ENCODE peak calls at places on chromosome 22, in nine cellular contexts. M is heart right ventricle; L is stimulated activated CD4-positive, alpha-beta T cell treated with anti-CD3 and anti-CD28 coated beads, Interleukin-2, amount 100 ng/mL, for 48 hours; Q is mammary epithelial cell; R is HEK293T; J is tibial nerve; I is NCI-H1092 treated with DMSO at 0.1 percent for 48 hours; F is midbrain; N is neural crest cell. X is an unnamed sample.

GRCh38 chr22:37279469-37279868 is 2.8 kb upstream of the CYTH4 start:
- DNase-seq in M (no peak), L (no peak), Q (no peak), R (no peak), J (no peak), I (no peak), F (no peak), N (no peak), X (no peak)

GRCh38 chr22:50437511-50438304 is 37.1 kb downstream of the SBF1 start:
- DNase-seq in M (no peak), L (no peak), Q (no peak), R (no peak), J (no peak), I (no peak), F (no peak), N (no peak), X (no peak)

GRCh38 chr22:27760474-27760873 is 41.1 kb downstream of the MN1 start:
- DNase-seq in M (no peak), L (no peak), Q (no peak), R (no peak), J (no peak), I (no peak), F (no peak), N (no peak), X (no peak)

GRCh38 chr22:41951898-41952474 is at the start of gene SMIM45:
- DNase-seq in M (no peak), L (no peak), Q (no peak), R (no peak), J (no peak), I (peak), F (peak), N (peak), X (no peak)

GRCh38 chr22:50700387-50701075 is 27.9 kb downstream of the SHANK3 start:
- DNase-seq in M (peak), L (no peak), Q (no peak), R (no peak), J (no peak), I (no peak), F (no peak), N (no peak), X (no peak)

GRCh38 chr22:43038325-43038724 is 23.4 kb upstream of the PACSIN2 start:
- DNase-seq in M (no peak), L (no peak), Q (no peak), R (no peak), J (no peak), I (no peak), F (no peak), N (no peak), X (no peak)

GRCh38 chr22:36860438-36860820 is 377 bp upstream of the NCF4 start:
- DNase-seq in M (no peak), L (no peak), Q (no peak), R (no peak), J (no peak), I (no peak), F (no peak), N (no peak), X (no peak)

GRCh38 chr22:48099251-48099650 is 1336.8 kb downstream of the TBC1D22A start:
- DNase-seq in M (no peak), L (no peak), Q (no peak), R (no peak), J (no peak), I (no peak), F (no peak), N (no peak), X (no peak)

GRCh38 chr22:17706451-17706900 is 67.8 kb downstream of the BID start:
- DNase-seq in M (no peak), L (peak), Q (peak), R (no peak), J (peak), I (no peak), F (peak), N (no peak), X (no peak)

GRCh38 chr22:36461665-36462474 is 19.6 kb downstream of the TXN2 start:
- DNase-seq in M (no peak), L (no peak), Q (peak), R (no peak), J (no peak), I (peak), F (no peak), N (no peak), X (no peak)

GRCh38 chr22:37182949-37183245 is 5.2 kb downstream of the C1QTNF6 start:
- DNase-seq in M (no peak), L (no peak), Q (no peak), R (no peak), J (no peak), I (no peak), F (no peak), N (no peak), X (no peak)

GRCh38 chr22:30523646-30524489 is 18.4 kb upstream of the SEC14L4 start:
- DNase-seq in M (no peak), L (no peak), Q (no peak), R (no peak), J (no peak), I (no peak), F (no peak), N (no peak), X (no peak)

GRCh38 chr22:42461511-42461910 is 29.3 kb upstream of the NFAM1 start:
- DNase-seq in M (no peak), L (no peak), Q (no peak), R (no peak), J (no peak), I (peak), F (no peak), N (no peak), X (no peak)

GRCh38 chr22:21933413-21933812 is 19.2 kb downstream of the PPM1F start:
- DNase-seq in M (no peak), L (no peak), Q (no peak), R (no peak), J (no peak), I (no peak), F (no peak), N (no peak), X (no peak)

GRCh38 chr22:38202437-38203089 is 769 bp downstream of the MAFF start:
- DNase-seq in M (peak), L (peak), Q (peak), R (peak), J (peak), I (peak), F (peak), N (peak), X (peak)

GRCh38 chr22:47293368-47294221 is 531.1 kb downstream of the TBC1D22A start:
- DNase-seq in M (no peak), L (no peak), Q (no peak), R (no peak), J (no peak), I (no peak), F (no peak), N (no peak), X (no peak)

GRCh38 chr22:23127055-23127756 is 14.6 kb downstream of the RSPH14 start:
- DNase-seq in M (no peak), L (no peak), Q (no peak), R (no peak), J (no peak), I (no peak), F (no peak), N (no peak), X (no peak)

GRCh38 chr22:43945632-43946390 is 9.4 kb upstream of the SAMM50 start:
- DNase-seq in M (peak), L (peak), Q (peak), R (peak), J (peak), I (no peak), F (peak), N (peak), X (peak)

GRCh38 chr22:44956835-44957234 is 53.0 kb downstream of the PHF21B start:
- DNase-seq in M (no peak), L (no peak), Q (no peak), R (no peak), J (no peak), I (no peak), F (no peak), N (no peak), X (no peak)

GRCh38 chr22:40070701-40071100 is 75.9 kb downstream of the FAM83F start:
- DNase-seq in M (no peak), L (no peak), Q (no peak), R (no peak), J (no peak), I (no peak), F (no peak), N (no peak), X (no peak)

GRCh38 chr22:42065408-42066132 is 5.0 kb downstream of the NAGA start:
- DNase-seq in M (no peak), L (no peak), Q (no peak), R (no peak), J (no peak), I (no peak), F (no peak), N (no peak), X (no peak)

GRCh38 chr22:44068422-44069191 is 44.5 kb downstream of the PARVB start:
- DNase-seq in M (peak), L (no peak), Q (no peak), R (no peak), J (no peak), I (no peak), F (no peak), N (no peak), X (no peak)

GRCh38 chr22:38455530-38456271 is 702 bp upstream of the KCNJ4 start:
- DNase-seq in M (peak), L (no peak), Q (no peak), R (peak), J (no peak), I (no peak), F (no peak), N (peak), X (no peak)